ENCODE peak calls at places on chromosomes 11 and 22, in six cellular contexts. H, J, B, I, N and Y are unnamed samples. For H3K36me3, the result is how much of the 10 kb centered on the place peaks cover.

GRCh38 chr11:26028294-26028954 is 303.5 kb upstream of the ANO3 start:
- DNase-seq in I (peak), J (no peak), H (no peak), B (no peak), N (no peak), Y (no peak)

GRCh38 chr11:34274712-34275398 is 83.0 kb downstream of the ABTB2 start:
- DNase-seq in N (no peak), I (no peak), B (no peak), J (peak), H (peak), Y (no peak)

GRCh38 chr22:23494593-23495266 is 85.4 kb downstream of the IGLL1 start:
- DNase-seq in B (no peak), I (no peak), N (no peak), H (no peak), J (no peak), Y (no peak)

GRCh38 chr11:132895340-132895739 is 637.0 kb downstream of the OPCML start:
- DNase-seq in I (no peak), B (no peak), N (no peak), H (no peak), J (no peak), Y (no peak)

GRCh38 chr11:69653406-69653960 is 12.5 kb downstream of the CCND1 start:
- DNase-seq in I (no peak), N (no peak), B (no peak), J (no peak), H (no peak), Y (no peak)

GRCh38 chr11:91308069-91308468 is 916.5 kb upstream of the FAT3 start:
- DNase-seq in H (peak), I (no peak), N (no peak), J (no peak), B (no peak), Y (no peak)

GRCh38 chr11:75246006-75246672 is 5.6 kb downstream of the TPBGL start:
- DNase-seq in N (no peak), J (no peak), H (peak), B (no peak), I (no peak), Y (no peak)

GRCh38 chr11:76807206-76807875 is 24.2 kb downstream of the TSKU start:
- DNase-seq in B (peak), J (no peak), H (peak), I (peak), N (no peak), Y (peak)

GRCh38 chr11:37946155-37946766 is 1348.2 kb upstream of the RAG2 start:
- DNase-seq in J (no peak), B (no peak), I (peak), N (peak), H (peak), Y (peak)

GRCh38 chr22:50184004-50184461 is 1.7 kb upstream of the TRABD start:
- DNase-seq in I (peak), B (no peak), N (no peak), H (no peak), J (no peak), Y (no peak)

GRCh38 chr11:34682822-34683221 is 61.9 kb downstream of the EHF start:
- DNase-seq in I (no peak), J (peak), H (no peak), N (no peak), B (no peak), Y (no peak)

GRCh38 chr22:43002198-43002577 is 12.8 kb downstream of the PACSIN2 start:
- DNase-seq in J (no peak), H (no peak), B (no peak), I (no peak), N (no peak), Y (no peak)

GRCh38 chr11:121323208-121323607 is 30.6 kb downstream of the SC5D start:
- DNase-seq in B (no peak), N (no peak), H (no peak), J (no peak), I (no peak), Y (no peak)

GRCh38 chr11:7665473-7666291 is 7.6 kb downstream of the CYB5R2 start:
- DNase-seq in H (peak), B (peak), I (peak), N (peak), J (peak), Y (peak)

GRCh38 chr11:76206327-76207081 is at the start of gene WNT11:
- DNase-seq in N (no peak), I (no peak), J (no peak), B (peak), H (peak), Y (no peak)

GRCh38 chr11:26204110-26204509 is 127.8 kb upstream of the ANO3 start:
- DNase-seq in H (no peak), I (no peak), B (no peak), J (no peak), N (no peak), Y (no peak)

GRCh38 chr22:23722168-23722567 is 28.7 kb downstream of the ZNF70 start:
- DNase-seq in B (no peak), I (no peak), H (no peak), J (no peak), N (no peak), Y (no peak)

GRCh38 chr11:36035999-36036398 is 92.1 kb downstream of the LDLRAD3 start:
- DNase-seq in N (no peak), B (no peak), I (no peak), H (no peak), J (no peak), Y (no peak)

GRCh38 chr11:116459233-116459632 is 313.6 kb downstream of the BUD13 start:
- DNase-seq in H (peak), B (no peak), I (no peak), J (no peak), N (no peak), Y (no peak)

GRCh38 chr11:12017865-12018453 is 9.5 kb upstream of the DKK3 start:
- DNase-seq in B (peak), N (no peak), I (no peak), H (no peak), J (no peak), Y (no peak)

DNA sequence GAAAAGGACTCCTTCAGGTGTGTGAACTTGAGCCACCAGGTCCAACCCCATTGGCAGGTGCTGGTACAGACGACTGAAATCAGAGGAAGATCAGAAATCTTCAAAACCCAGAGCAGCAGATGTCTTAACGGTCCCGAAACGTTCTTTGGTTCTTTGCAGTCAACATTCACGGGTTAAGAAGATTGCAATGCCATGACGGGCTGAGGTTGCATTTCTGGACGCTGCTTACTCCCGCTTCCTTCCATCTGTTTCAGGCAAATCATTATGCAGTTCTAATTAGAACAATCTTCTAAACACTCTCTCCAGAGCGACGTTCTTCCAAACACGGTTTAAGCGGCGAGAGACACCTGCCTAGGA is 504 bp upstream of the LUZP2 start:
- DNase-seq in N (no peak), H (no peak), J (no peak), B (no peak), I (no peak), Y (no peak)
- TF ChIP-seq SIN3A in N (no peak), H (no peak), J (no peak), B (no peak), I (no peak), Y (no peak)

GRCh38 chr11:68581901-68582300 is 102.4 kb upstream of the GAL start:
- DNase-seq in J (no peak), I (no peak), H (no peak), N (no peak), B (no peak), Y (no peak)

GRCh38 chr11:68583047-68583446 is 101.3 kb upstream of the GAL start:
- DNase-seq in J (no peak), N (no peak), B (no peak), I (no peak), H (no peak), Y (no peak)

GRCh38 chr11:68581439-68581838 is 102.9 kb upstream of the GAL start:
- DNase-seq in J (no peak), N (no peak), B (no peak), I (no peak), H (no peak), Y (no peak)

GRCh38 chr11:68584097-68584496 is 100.2 kb upstream of the GAL start:
- DNase-seq in I (peak), J (no peak), H (peak), B (peak), N (no peak), Y (no peak)

DNA sequence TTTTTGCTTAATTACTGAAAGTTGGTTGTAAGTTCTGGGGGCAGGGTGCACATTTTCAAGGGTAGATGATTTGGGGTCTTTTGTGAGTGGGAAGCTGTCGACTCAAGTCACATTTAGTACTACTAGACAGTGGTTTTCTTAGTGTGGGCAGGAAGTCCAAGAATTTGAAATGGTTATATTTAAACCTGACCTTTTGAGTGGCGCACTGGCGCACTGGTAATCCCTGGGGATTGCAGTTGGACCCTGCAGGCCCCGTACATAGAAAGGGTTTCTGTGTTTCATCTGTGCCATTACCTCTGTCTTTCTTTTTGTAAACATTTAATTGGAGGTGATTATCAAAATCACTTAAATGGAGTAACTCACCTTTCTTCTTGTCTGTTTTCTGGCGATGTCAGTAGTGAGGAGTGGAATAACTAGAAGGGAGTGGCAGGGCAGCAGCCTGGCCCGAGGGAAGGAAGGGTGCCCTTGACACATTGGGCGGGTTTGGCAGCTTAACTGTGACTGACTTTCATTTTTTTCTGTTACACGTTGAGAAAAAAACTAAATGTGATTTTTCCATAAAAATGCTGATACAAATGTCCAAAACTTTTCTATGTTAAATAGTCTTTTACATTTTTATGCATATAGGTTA is 101.8 kb upstream of the GAL start:
- DNase-seq in H (no peak), B (no peak), J (no peak), N (no peak), I (no peak), Y (no peak)
- H3K36me3 ChIP-seq in H (half or more), B (half or more), J (under half), N (under half), I (half or more), Y (under half)

GRCh38 chr22:19607198-19608113 is 83.2 kb upstream of the CLDN5 start:
- DNase-seq in B (no peak), J (no peak), I (no peak), N (no peak), H (no peak), Y (no peak)
- TF ChIP-seq REST in B (no peak), J (no peak), I (no peak), N (no peak), H (no peak), Y (no peak)

DNA sequence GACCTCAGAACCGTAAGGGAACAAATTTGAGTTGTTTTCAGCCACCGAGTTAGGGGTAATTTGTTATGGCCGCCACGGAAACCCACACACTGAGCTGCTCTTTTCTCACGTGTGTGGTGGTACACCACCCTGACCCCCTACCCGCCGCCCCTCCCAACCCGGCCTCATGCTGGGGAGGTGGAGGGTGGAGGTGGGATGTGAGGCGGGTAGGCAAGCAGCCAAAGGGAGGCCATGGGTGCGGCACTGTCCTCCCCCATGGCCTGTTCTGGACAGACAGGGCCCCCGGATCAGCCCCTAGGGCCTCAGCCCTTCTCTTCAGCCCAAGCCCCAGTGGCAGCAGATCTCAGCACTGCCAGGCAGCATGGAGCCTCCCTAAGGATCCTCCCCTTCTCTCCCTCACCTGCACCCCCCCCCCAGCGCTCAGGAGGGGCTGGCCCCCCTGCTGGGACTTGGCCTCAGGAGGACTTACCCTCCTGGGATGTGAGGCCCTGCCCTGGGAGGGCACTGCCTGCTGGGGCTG is 7.9 kb downstream of the PRR5 start:
- DNase-seq in N (no peak), I (no peak), H (no peak), B (peak), J (no peak), Y (no peak)
- TF ChIP-seq SIN3A in N (no peak), I (no peak), H (no peak), B (no peak), J (no peak), Y (no peak)

GRCh38 chr11:17162376-17162775 is 45.4 kb downstream of the PIK3C2A start:
- DNase-seq in N (no peak), H (no peak), B (no peak), J (no peak), I (no peak), Y (no peak)
- H3K36me3 ChIP-seq in N (under half), H (under half), B (under half), J (under half), I (under half), Y (under half)

GRCh38 chr22:22386602-22387385 is 121.7 kb downstream of the ZNF280B start:
- DNase-seq in N (no peak), J (no peak), B (no peak), I (peak), H (no peak), Y (no peak)
- TF ChIP-seq REST in N (no peak), J (no peak), B (no peak), I (no peak), H (no peak), Y (no peak)